ENCODE peak calls at places on chromosomes 3 and 15, in six cellular contexts. I is HepG2, G is HCT116, T is GM12878, E is K562, N is H1. P is an unnamed sample.

GRCh38 chr15:55530861-55531313 is 22.9 kb upstream of the DNAAF4 start:
- DNase-seq in I (peak; percentile 4), G (no peak), T (no peak), E (no peak), N (no peak), P (no peak)

GRCh38 chr15:52349062-52349700 is 53.6 kb upstream of the MYO5C start:
- DNase-seq in I (no peak), G (no peak), T (no peak), E (no peak), N (no peak), P (no peak)

GRCh38 chr15:62840518-62841268 is 201.9 kb upstream of the TPM1 start:
- DNase-seq in I (no peak), G (no peak), T (no peak), E (no peak), N (no peak), P (no peak)

GRCh38 chr3:16400143-16400935 is 113.2 kb downstream of the RFTN1 start:
- DNase-seq in I (no peak), G (no peak), T (no peak), E (no peak), N (no peak), P (no peak)

GRCh38 chr3:9023191-9023590 is 59.9 kb upstream of the RAD18 start:
- DNase-seq in I (no peak), G (no peak), T (no peak), E (no peak), N (peak; percentile 33), P (no peak)

GRCh38 chr3:70824078-70824477 is 511.6 kb upstream of the MDFIC2 start:
- DNase-seq in I (no peak), G (no peak), T (no peak), E (no peak), N (no peak), P (no peak)

GRCh38 chr15:95202569-95203349 is 971.4 kb downstream of the MCTP2 start:
- DNase-seq in I (no peak), G (no peak), T (no peak), E (no peak), N (no peak), P (no peak)

GRCh38 chr3:7190094-7190493 is 329.2 kb downstream of the GRM7 start:
- DNase-seq in I (no peak), G (no peak), T (no peak), E (no peak), N (no peak), P (no peak)

GRCh38 chr3:122621112-122621511 is 43.7 kb downstream of the PARP15 start:
- DNase-seq in I (no peak), G (no peak), T (peak; percentile 66), E (no peak), N (no peak), P (no peak)

GRCh38 chr3:65876028-65876420 is 162.7 kb downstream of the MAGI1 start:
- DNase-seq in I (no peak), G (no peak), T (no peak), E (no peak), N (no peak), P (no peak)

GRCh38 chr3:187125319-187126031 is 13.8 kb downstream of the RPL39L start:
- DNase-seq in I (no peak), G (no peak), T (peak; percentile 46), E (no peak), N (no peak), P (no peak)

GRCh38 chr15:43513550-43513949 is 3.9 kb upstream of the MAP1A start:
- DNase-seq in I (no peak), G (no peak), T (no peak), E (no peak), N (no peak), P (no peak)

GRCh38 chr15:73683624-73684536 is at the start of gene CD276:
- DNase-seq in I (peak; percentile 61), G (peak; percentile 45), T (no peak), E (peak; percentile 72), N (peak; percentile 80), P (no peak)

GRCh38 chr3:69084326-69084667 is 440 bp upstream of the ARL6IP5 start:
- DNase-seq in I (peak; percentile 42), G (no peak), T (no peak), E (peak; percentile 14), N (no peak), P (no peak)

GRCh38 chr3:86239956-86240355 is 751.0 kb downstream of the VGLL3 start:
- DNase-seq in I (no peak), G (no peak), T (no peak), E (no peak), N (no peak), P (no peak)

GRCh38 chr15:59303136-59303535 is 69.5 kb downstream of the MYO1E start:
- DNase-seq in I (no peak), G (no peak), T (no peak), E (no peak), N (no peak), P (no peak)

GRCh38 chr3:42655980-42656679 is 2.6 kb downstream of the ZBTB47 start:
- DNase-seq in I (no peak), G (no peak), T (no peak), E (no peak), N (peak; percentile 45), P (no peak)

DNA sequence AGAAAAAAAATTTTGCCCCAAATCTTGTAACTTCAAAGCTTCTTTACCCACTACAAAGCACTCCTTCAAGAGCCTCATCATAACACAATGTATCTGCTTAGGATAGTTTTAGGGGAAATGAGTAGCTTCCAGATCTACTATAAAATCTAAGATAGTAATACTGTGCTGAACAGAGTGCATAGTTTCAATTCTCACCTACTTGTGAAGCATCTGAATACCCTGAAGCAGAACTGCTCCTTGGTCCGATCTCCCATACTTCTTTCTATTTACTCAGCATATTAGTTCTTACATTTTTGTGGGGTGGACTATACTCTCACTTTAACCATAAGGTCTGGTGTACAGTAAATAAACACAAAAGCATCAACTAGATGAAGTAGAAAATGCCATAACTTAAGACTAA is 9.6 kb downstream of the TFRC start:
- DNase-seq in I (no peak), G (no peak), T (peak; percentile 41), E (no peak), N (no peak), P (no peak)
- H3K9ac ChIP-seq in I (no peak overlapping the region), G (no peak overlapping the region), T (no peak overlapping the region), E (no peak overlapping the region), N (no peak overlapping the region), P (no peak overlapping the region)

GRCh38 chr15:81024891-81025290 is 24.2 kb downstream of the TLNRD1 start:
- DNase-seq in I (no peak), G (no peak), T (no peak), E (no peak), N (no peak), P (no peak)

GRCh38 chr15:81027200-81027599 is 26.5 kb downstream of the TLNRD1 start:
- DNase-seq in I (no peak), G (no peak), T (no peak), E (no peak), N (no peak), P (no peak)

GRCh38 chr15:81021321-81021720 is 20.6 kb downstream of the TLNRD1 start:
- DNase-seq in I (no peak), G (no peak), T (no peak), E (no peak), N (no peak), P (no peak)

GRCh38 chr15:81024265-81024875 is 23.6 kb downstream of the TLNRD1 start:
- DNase-seq in I (no peak), G (no peak), T (no peak), E (no peak), N (no peak), P (no peak)

DNA sequence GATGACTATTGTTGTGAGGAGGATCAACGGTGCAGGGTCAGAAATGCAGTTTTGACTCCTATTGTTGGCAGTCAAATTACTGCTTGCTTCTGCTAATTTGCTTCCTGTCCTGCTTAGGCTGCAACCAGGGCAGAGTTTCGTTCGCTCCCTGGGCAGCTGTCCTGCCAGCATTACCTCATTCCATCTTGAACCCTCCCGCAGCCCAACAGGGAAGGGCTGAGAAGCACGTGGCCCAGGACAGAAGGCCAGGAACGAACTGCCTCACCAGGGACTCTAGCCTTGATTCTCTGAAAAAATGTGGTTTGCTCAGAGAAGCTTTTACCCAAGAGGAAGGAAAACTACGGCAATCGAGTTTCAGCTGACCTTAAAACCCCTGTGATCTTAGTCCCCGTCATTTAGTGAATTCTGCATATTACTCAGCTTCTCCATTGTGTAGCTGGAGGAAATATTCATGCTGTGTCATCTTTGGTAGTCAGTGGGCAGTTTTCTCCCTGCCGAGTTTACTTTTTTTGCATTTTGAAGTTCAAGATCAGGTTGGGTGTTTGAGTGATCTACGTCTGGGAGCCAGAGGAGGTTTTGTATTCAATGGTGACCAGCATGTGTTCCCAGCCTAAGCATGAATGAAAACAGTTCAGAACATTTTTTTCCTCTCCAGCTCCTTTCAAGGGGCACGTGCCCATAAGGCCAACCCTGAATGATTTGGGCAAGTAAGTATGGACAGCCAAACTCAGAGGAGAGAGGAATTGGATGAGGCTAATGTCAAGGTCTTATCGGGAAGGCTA is 23.0 kb downstream of the TLNRD1 start:
- DNase-seq in I (no peak), G (no peak), T (peak; percentile 97), E (peak; percentile 24), N (no peak), P (no peak)
- H3K4me3 ChIP-seq in I (no peak overlapping the region), G (no peak overlapping the region), T (peak overlapping the region; percentile 22), E (no peak overlapping the region), N (no peak overlapping the region), P (no peak overlapping the region)

DNA sequence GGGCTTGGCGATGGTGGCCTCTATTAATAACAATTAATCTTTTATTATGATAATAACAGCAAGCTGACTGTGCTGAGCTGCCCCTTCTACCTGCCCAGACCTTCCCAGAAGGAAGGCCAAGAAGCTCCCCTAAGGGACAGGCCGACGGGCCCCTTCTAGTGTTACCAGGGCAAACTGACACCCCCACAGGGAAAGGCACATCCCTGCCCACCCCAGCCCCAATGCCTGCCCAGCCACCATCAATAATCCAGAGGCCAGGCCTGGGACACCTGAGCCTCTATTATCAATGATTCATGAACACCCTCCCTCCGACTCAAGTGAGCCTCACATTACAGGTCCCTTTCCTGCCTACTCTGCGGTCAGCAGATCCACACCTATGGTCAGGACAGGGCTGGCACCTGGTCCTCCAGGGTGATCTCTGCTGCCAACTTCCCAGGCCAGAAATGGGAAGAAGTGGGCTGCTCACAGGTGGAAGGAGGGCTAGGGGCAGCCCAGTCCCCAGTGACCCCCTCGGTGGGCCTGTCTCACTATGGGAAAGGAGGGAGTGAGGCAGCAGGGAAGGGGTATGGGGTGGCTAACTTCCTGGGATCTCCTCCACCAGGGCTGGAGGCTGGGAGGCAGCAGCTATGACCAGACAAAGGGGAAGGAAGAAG is 1.8 kb downstream of the TWF2 start:
- DNase-seq in I (no peak), G (no peak), T (no peak), E (no peak), N (peak; percentile 45), P (no peak)
- TF ChIP-seq ZNF274 in I (no peak), G (no peak), T (no peak), E (no peak), N (no peak), P (no peak)

GRCh38 chr15:24898715-24899278 is 56.0 kb upstream of the SNRPN start:
- DNase-seq in I (no peak), G (no peak), T (no peak), E (no peak), N (peak; percentile 58), P (peak; percentile 66)
- H3K9ac ChIP-seq in I (no peak overlapping the region), G (no peak overlapping the region), T (no peak overlapping the region), E (no peak overlapping the region), N (no peak overlapping the region), P (no peak overlapping the region)